ENCODE peak calls at places on chromosomes 7 and 10, in ten cellular contexts. E is right atrium auricular region, N is astrocyte of the spinal cord, I is uterus, Y is mesothelial cell of epicardium, T is cardiac fibroblast, H is Calu3, W is body of pancreas, C is choroid plexus epithelial cell, B is colonic mucosa. R is an unnamed sample.

GRCh38 chr10:99555371-99556224 is 22.9 kb downstream of the NKX2-3 start:
- DNase-seq in E (no peak), C (peak; percentile 13), W (no peak), I (no peak), N (no peak), Y (no peak), T (no peak), H (no peak), B (no peak), R (no peak)

GRCh38 chr10:6037422-6037821 is 24.7 kb downstream of the IL2RA start:
- DNase-seq in C (no peak), I (no peak), W (no peak), B (peak; percentile 8), H (no peak), T (no peak), N (no peak), E (no peak), Y (no peak), R (no peak)

GRCh38 chr7:37540917-37541316 is 92.3 kb upstream of the ELMO1 start:
- DNase-seq in T (no peak), H (no peak), Y (no peak), B (no peak), N (no peak), E (no peak), C (no peak), W (no peak), I (no peak), R (no peak)

GRCh38 chr7:31690892-31691291 is 3.9 kb downstream of the PPP1R17 start:
- DNase-seq in H (no peak), B (no peak), E (no peak), C (no peak), T (no peak), W (no peak), Y (no peak), I (no peak), N (no peak), R (no peak)

GRCh38 chr7:111164442-111164841 is 73.5 kb downstream of the LRRN3 start:
- DNase-seq in E (no peak), Y (no peak), T (no peak), I (no peak), C (no peak), B (no peak), H (no peak), W (no peak), N (no peak), R (no peak)

GRCh38 chr10:61805091-61805490 is 96.4 kb upstream of the ARID5B start:
- DNase-seq in I (no peak), H (no peak), E (no peak), T (no peak), B (no peak), N (no peak), W (no peak), Y (no peak), C (no peak), R (no peak)

GRCh38 chr7:128902761-128903585 is 7.5 kb downstream of the KCP start:
- DNase-seq in N (no peak), Y (no peak), T (peak; percentile 28), B (peak; percentile 25), I (no peak), H (no peak), E (no peak), C (peak; percentile 68), W (no peak), R (peak; percentile 44)

GRCh38 chr7:97819161-97819560 is 53.0 kb downstream of the ASNS start:
- DNase-seq in Y (no peak), B (no peak), H (no peak), W (no peak), T (no peak), N (no peak), E (no peak), I (no peak), C (no peak), R (no peak)

GRCh38 chr7:7923818-7924217 is 44.8 kb upstream of the GLCCI1 start:
- DNase-seq in C (no peak), I (no peak), Y (no peak), N (no peak), E (no peak), B (no peak), T (no peak), H (no peak), W (no peak), R (no peak)

GRCh38 chr7:120828528-120828927 is 29.4 kb downstream of the TSPAN12 start:
- DNase-seq in W (no peak), C (no peak), B (no peak), T (no peak), E (no peak), Y (no peak), I (no peak), N (no peak), H (no peak), R (no peak)

GRCh38 chr7:155252958-155253501 is 44.6 kb upstream of the INSIG1 start:
- DNase-seq in T (no peak), C (no peak), B (no peak), N (no peak), I (no peak), H (no peak), Y (no peak), W (peak; percentile 74), E (no peak), R (peak; percentile 96)

GRCh38 chr7:113796557-113796956 is 122.3 kb downstream of the PPP1R3A start:
- DNase-seq in E (no peak), I (no peak), W (no peak), H (no peak), T (peak; percentile 87), N (peak; percentile 96), C (peak; percentile 98), Y (no peak), B (no peak), R (no peak)

GRCh38 chr10:92241501-92241900 is 49.4 kb downstream of the CPEB3 start:
- DNase-seq in H (no peak), W (no peak), Y (no peak), E (no peak), C (no peak), I (no peak), T (no peak), B (no peak), N (no peak), R (no peak)

GRCh38 chr10:92240289-92241157 is 50.4 kb downstream of the CPEB3 start:
- DNase-seq in C (peak; percentile 79), Y (no peak), I (peak; percentile 55), H (peak; percentile 51), E (peak; percentile 76), W (peak; percentile 72), B (peak; percentile 86), T (peak; percentile 77), N (peak; percentile 71), R (peak; percentile 50)

GRCh38 chr10:92241158-92241500 is 49.7 kb downstream of the CPEB3 start:
- DNase-seq in W (peak; percentile 35), E (no peak), C (peak; percentile 53), H (no peak), T (no peak), B (peak; percentile 34), N (no peak), Y (no peak), I (no peak), R (no peak)

GRCh38 chr10:92242910-92243671 is 47.8 kb downstream of the CPEB3 start:
- DNase-seq in E (peak; percentile 69), T (peak; percentile 67), B (peak; percentile 76), H (peak; percentile 53), I (peak; percentile 39), Y (no peak), N (peak; percentile 80), C (peak; percentile 84), W (peak; percentile 72), R (peak; percentile 69)

GRCh38 chr10:92242380-92242779 is 48.5 kb downstream of the CPEB3 start:
- DNase-seq in B (no peak), W (no peak), C (no peak), I (no peak), Y (no peak), T (no peak), E (no peak), H (no peak), N (no peak), R (no peak)
- TF ChIP-seq CTCF in B (no peak), W (no peak), C (no peak), I (no peak), Y (no peak), T (no peak), E (no peak), H (no peak), N (no peak), R (no peak)

DNA sequence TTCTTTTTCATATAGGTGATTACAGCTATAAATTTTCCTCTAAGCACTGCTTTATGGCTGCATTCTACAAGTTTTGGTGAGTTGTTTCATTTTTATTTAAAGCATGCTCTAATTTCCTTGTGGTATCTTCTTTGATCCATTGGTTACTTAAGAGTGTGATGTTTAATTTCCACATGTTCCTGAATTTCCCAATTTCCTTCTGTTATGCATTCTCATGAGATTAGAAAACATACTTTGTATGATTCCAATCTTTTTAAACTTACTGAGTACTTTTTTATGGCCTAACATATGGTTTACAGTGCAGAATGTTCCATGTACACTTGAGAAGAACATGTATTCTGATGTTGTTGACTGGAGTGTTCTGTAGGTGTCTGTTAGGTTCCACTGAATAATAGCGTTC is 53.4 kb downstream of the MYL10 start:
- DNase-seq in B (no peak), N (no peak), C (no peak), H (no peak), Y (no peak), I (no peak), E (no peak), W (no peak), T (peak; percentile 19), R (no peak)
- TF ChIP-seq CTCF in B (no peak), N (no peak), C (no peak), H (no peak), Y (no peak), I (no peak), E (no peak), W (no peak), T (no peak), R (no peak)

DNA sequence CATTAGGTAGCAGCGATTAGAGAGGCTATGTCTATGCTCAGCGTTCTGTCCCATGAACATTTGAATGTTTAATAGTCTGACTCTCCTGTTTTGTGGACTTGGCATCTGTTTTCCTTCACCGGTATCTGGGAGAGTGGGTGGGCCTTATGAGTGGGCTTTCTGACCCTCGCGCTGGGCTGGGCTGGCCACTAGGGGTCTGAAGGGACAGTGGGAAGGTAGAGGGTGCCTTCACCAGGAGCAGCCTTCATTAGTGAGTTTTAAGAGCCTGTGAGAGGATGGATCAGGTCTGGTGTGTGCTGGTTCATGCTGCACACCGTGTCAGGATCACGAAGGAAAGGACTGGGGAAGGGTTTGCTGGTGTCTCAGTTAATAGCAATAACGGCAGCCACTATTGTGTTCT is 33.4 kb downstream of the DCLRE1A start:
- DNase-seq in H (no peak), B (no peak), W (no peak), N (no peak), I (no peak), E (no peak), C (no peak), T (no peak), Y (no peak), R (no peak)
- TF ChIP-seq CTCF in H (no peak), B (no peak), W (no peak), N (peak; percentile 25), I (no peak), E (no peak), C (peak; percentile 21), T (no peak), Y (no peak), R (no peak)

DNA sequence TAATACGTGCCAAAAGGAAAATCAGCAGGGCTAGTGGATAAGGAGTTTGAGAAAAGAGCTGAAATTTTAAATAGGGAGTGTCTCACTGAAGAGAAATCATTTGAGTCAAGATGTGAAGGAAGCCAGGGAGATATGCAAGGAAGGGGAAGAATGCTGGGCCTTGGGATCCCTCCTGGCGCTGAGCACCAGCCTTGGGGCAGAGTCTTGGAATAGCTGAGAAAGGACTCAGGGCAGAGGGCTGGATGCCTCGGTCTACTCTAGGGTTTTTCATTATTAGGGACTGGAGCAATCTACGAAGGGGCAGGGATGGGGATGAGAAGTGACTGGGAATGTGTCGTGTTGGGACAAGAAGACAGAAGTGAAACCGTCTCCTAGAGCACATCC is 484 bp downstream of the ZWINT start:
- DNase-seq in I (no peak), N (no peak), H (no peak), B (no peak), W (no peak), Y (no peak), C (no peak), T (no peak), E (no peak), R (no peak)
- TF ChIP-seq CTCF in I (no peak), N (no peak), H (no peak), B (no peak), W (no peak), Y (no peak), C (no peak), T (no peak), E (no peak), R (no peak)